ENCODE peak calls at places on chromosome 19, in nine cellular contexts. M is PC-3; D is NCI-H774; V is Caki2; W is pulmonary artery endothelial cell; Y is dermis microvascular lymphatic vessel endothelial cell; I is effector CD8-positive, alpha-beta T cell; T is colonic mucosa; G is stimulated activated CD4-positive, alpha-beta T cell treated with anti-CD3 and anti-CD28 coated beads, TNF-alpha, amount 100 ng/mL, for 1 hour. N is an unnamed sample.

GRCh38 chr19:14770944-14771839 is 7.2 kb downstream of the ADGRE2 start:
- DNase-seq in I (no peak), Y (no peak), T (no peak), V (no peak), W (no peak), M (no peak), G (no peak), D (no peak), N (no peak)

GRCh38 chr19:39969681-39970423 is 1.1 kb upstream of the PSMC4 start:
- DNase-seq in M (no peak), Y (no peak), D (no peak), T (peak), G (no peak), V (no peak), W (no peak), I (no peak), N (no peak)

GRCh38 chr19:51326216-51327065 is 15.0 kb downstream of the IGLON5 start:
- DNase-seq in G (no peak), I (no peak), W (no peak), M (no peak), V (no peak), D (no peak), T (no peak), Y (no peak), N (no peak)

GRCh38 chr19:56076413-56076998 is 44.6 kb downstream of the ZNF787 start:
- DNase-seq in W (no peak), Y (peak), V (peak), I (peak), T (peak), M (peak), G (no peak), D (peak), N (peak)

GRCh38 chr19:34963531-34964406 is at the start of gene ZNF792:
- DNase-seq in D (peak), W (peak), I (peak), V (peak), M (peak), G (no peak), T (peak), Y (peak), N (peak)

GRCh38 chr19:12800873-12801465 is 631 bp downstream of the PRDX2 start:
- DNase-seq in M (peak), T (peak), V (no peak), D (no peak), W (no peak), I (no peak), G (no peak), Y (no peak), N (no peak)

GRCh38 chr19:871446-872265 is 12.2 kb downstream of the CFD start:
- DNase-seq in Y (no peak), D (no peak), G (no peak), W (no peak), V (no peak), T (no peak), M (no peak), I (no peak), N (no peak)

GRCh38 chr19:8614455-8614854 is 3.9 kb upstream of the ADAMTS10 start:
- DNase-seq in I (no peak), Y (no peak), V (no peak), G (no peak), D (no peak), W (no peak), M (no peak), T (no peak), N (no peak)

GRCh38 chr19:17136026-17136425 is 60.4 kb downstream of the MYO9B start:
- DNase-seq in T (no peak), W (no peak), V (no peak), G (no peak), M (no peak), I (no peak), D (no peak), Y (peak), N (no peak)

GRCh38 chr19:31342926-31343325 is 6.3 kb downstream of the TSHZ3 start:
- DNase-seq in Y (no peak), I (no peak), M (no peak), G (no peak), D (no peak), V (no peak), T (no peak), W (no peak), N (no peak)

GRCh38 chr19:47109541-47110375 is 3.8 kb downstream of the ZC3H4 start:
- DNase-seq in T (peak), V (no peak), W (no peak), M (peak), Y (peak), G (no peak), I (peak), D (no peak), N (peak)

GRCh38 chr19:5808120-5808816 is 3.4 kb downstream of the NRTN start:
- DNase-seq in G (no peak), W (no peak), Y (no peak), T (no peak), I (no peak), D (no peak), V (no peak), M (no peak), N (no peak)

N was measured in SW480.